ENCODE peak calls at places on chromosomes 4 and X, in ten cellular contexts. I is uterus; T is hepatocyte; N is H9; D is CD4-positive, alpha-beta memory T cell; C is effector memory CD4-positive, alpha-beta T cell; E is heart left ventricle; K is aorta; P is esophagus muscularis mucosa; X is neuronal stem cell. J is an unnamed sample.
A peak's percentile ranks its signal among the peaks of the same experiment; 100 is the strongest.

GRCh38 chrX:13492286-13492685 is 77.1 kb upstream of the EGFL6 start:
- DNase-seq in X (no peak), K (no peak), I (no peak), E (no peak), P (no peak), N (no peak), D (no peak), T (no peak), C (no peak), J (no peak)

GRCh38 chr4:168765726-168766125 is 244.3 kb downstream of the CBR4 start:
- DNase-seq in P (no peak), N (no peak), C (no peak), E (peak; percentile 38), I (no peak), T (no peak), K (peak; percentile 80), X (no peak), D (no peak), J (peak; percentile 46)

GRCh38 chr4:8500966-8501365 is 60.4 kb downstream of the TRMT44 start:
- DNase-seq in N (no peak), E (no peak), T (no peak), I (no peak), C (no peak), P (no peak), K (no peak), X (no peak), D (no peak), J (no peak)

GRCh38 chr4:76301068-76301774 is 5.3 kb upstream of the STBD1 start:
- DNase-seq in N (no peak), E (no peak), P (no peak), K (no peak), C (no peak), T (peak; percentile 77), D (no peak), X (no peak), I (no peak), J (no peak)

GRCh38 chrX:7889680-7890079 is 37.5 kb downstream of the PNPLA4 start:
- DNase-seq in K (no peak), D (no peak), E (no peak), I (no peak), X (no peak), T (no peak), P (no peak), C (no peak), N (no peak), J (no peak)

GRCh38 chr4:41160010-41160789 is 54.1 kb downstream of the APBB2 start:
- DNase-seq in I (peak; percentile 68), E (no peak), N (peak; percentile 53), C (no peak), P (peak; percentile 62), T (peak; percentile 78), X (no peak), D (no peak), K (no peak), J (no peak)

GRCh38 chr4:8192748-8193738 is 6.0 kb upstream of the SH3TC1 start:
- DNase-seq in I (no peak), P (no peak), T (peak; percentile 81), N (no peak), X (no peak), C (no peak), E (no peak), D (no peak), K (no peak), J (peak; percentile 50)

GRCh38 chr4:85598936-85599335 is 124.0 kb downstream of the ARHGAP24 start:
- DNase-seq in C (no peak), T (no peak), K (no peak), E (no peak), P (no peak), N (no peak), I (no peak), X (no peak), D (no peak), J (no peak)

GRCh38 chr4:8391972-8392371 is 48.6 kb downstream of the ACOX3 start:
- DNase-seq in P (peak; percentile 93), C (no peak), K (no peak), X (no peak), N (no peak), D (no peak), I (peak; percentile 61), T (no peak), E (peak; percentile 69), J (peak; percentile 60)

GRCh38 chr4:125676583-125676982 is 361.8 kb downstream of the FAT4 start:
- DNase-seq in C (no peak), X (no peak), N (no peak), T (no peak), I (no peak), P (no peak), K (no peak), E (peak; percentile 19), D (no peak), J (no peak)

GRCh38 chrX:107871136-107871535 is 45.5 kb downstream of the MID2 start:
- DNase-seq in K (no peak), T (no peak), I (no peak), D (no peak), P (no peak), E (no peak), X (no peak), C (no peak), N (no peak), J (no peak)

GRCh38 chr4:47696823-47697222 is 141.0 kb downstream of the CORIN start:
- DNase-seq in X (no peak), P (no peak), D (no peak), T (no peak), E (no peak), N (no peak), K (no peak), C (no peak), I (no peak), J (peak; percentile 19)

GRCh38 chr4:47694322-47694721 is 143.5 kb downstream of the CORIN start:
- DNase-seq in D (no peak), E (no peak), X (no peak), K (no peak), P (no peak), C (no peak), T (no peak), N (no peak), I (no peak), J (no peak)

GRCh38 chr4:47690611-47691010 is 147.3 kb downstream of the CORIN start:
- DNase-seq in P (no peak), N (no peak), E (no peak), T (no peak), C (no peak), I (no peak), X (no peak), D (no peak), K (no peak), J (no peak)

GRCh38 chr4:47692691-47693090 is 145.2 kb downstream of the CORIN start:
- DNase-seq in P (no peak), X (no peak), E (no peak), I (no peak), D (no peak), N (no peak), C (no peak), T (no peak), K (no peak), J (no peak)
- H3K4me1 ChIP-seq in P (peaks cover 8% of the 10 kb centered on the region), X (peaks cover 1% of the 10 kb centered on the region), E (no peaks in the 10 kb centered on the region), I (no peaks in the 10 kb centered on the region), D (no peaks in the 10 kb centered on the region), N (no peaks in the 10 kb centered on the region), C (no peaks in the 10 kb centered on the region), T (no peaks in the 10 kb centered on the region), K (no peaks in the 10 kb centered on the region), J (peaks cover 28% of the 10 kb centered on the region)

GRCh38 chr4:29326816-29327215 is 1393.4 kb upstream of the PCDH7 start:
- DNase-seq in C (no peak), D (no peak), X (no peak), K (no peak), P (no peak), I (no peak), T (no peak), N (no peak), E (no peak), J (no peak)
- H3K9me3 ChIP-seq in C (peaks cover under 1% of the 10 kb centered on the region), D (peaks cover 5% of the 10 kb centered on the region), X (no peaks in the 10 kb centered on the region), K (no peaks in the 10 kb centered on the region), P (no peaks in the 10 kb centered on the region), I (no peaks in the 10 kb centered on the region), T (no peaks in the 10 kb centered on the region), N (no peaks in the 10 kb centered on the region), E (no peaks in the 10 kb centered on the region), J (no peaks in the 10 kb centered on the region)

GRCh38 chr4:74446896-74447295 is 2.0 kb downstream of the AREG start:
- DNase-seq in N (no peak), C (no peak), D (no peak), P (no peak), X (no peak), T (no peak), K (no peak), I (no peak), E (no peak), J (no peak)
- H3K4me1 ChIP-seq in N (peaks cover 2% of the 10 kb centered on the region), C (peaks cover 10% of the 10 kb centered on the region), D (peaks cover 10% of the 10 kb centered on the region), P (no peaks in the 10 kb centered on the region), X (no peaks in the 10 kb centered on the region), T (no peaks in the 10 kb centered on the region), K (no peaks in the 10 kb centered on the region), I (no peaks in the 10 kb centered on the region), E (no peaks in the 10 kb centered on the region), J (peaks cover 18% of the 10 kb centered on the region)

GRCh38 chr4:384311-385010 is 46.8 kb downstream of the ZNF141 start:
- DNase-seq in P (no peak), T (no peak), D (no peak), X (no peak), K (no peak), N (no peak), I (no peak), C (no peak), E (no peak), J (no peak)

GRCh38 chr4:386708-387105 is 49.1 kb downstream of the ZNF141 start:
- DNase-seq in K (no peak), C (no peak), I (no peak), X (no peak), P (no peak), D (no peak), T (no peak), N (no peak), E (no peak), J (no peak)

GRCh38 chr4:385934-386707 is 48.5 kb downstream of the ZNF141 start:
- DNase-seq in C (no peak), D (no peak), K (no peak), P (no peak), I (no peak), X (no peak), E (no peak), N (no peak), T (no peak), J (no peak)
- H3K9me3 ChIP-seq in C (peaks cover 58% of the 10 kb centered on the region), D (peaks cover 70% of the 10 kb centered on the region), K (peaks cover 20% of the 10 kb centered on the region), P (peaks cover 97% of the 10 kb centered on the region), I (no peaks in the 10 kb centered on the region), X (peaks cover 35% of the 10 kb centered on the region), E (peaks cover 14% of the 10 kb centered on the region), N (peaks cover 26% of the 10 kb centered on the region), T (peaks cover 13% of the 10 kb centered on the region), J (peaks cover 100% of the 10 kb centered on the region)

DNA sequence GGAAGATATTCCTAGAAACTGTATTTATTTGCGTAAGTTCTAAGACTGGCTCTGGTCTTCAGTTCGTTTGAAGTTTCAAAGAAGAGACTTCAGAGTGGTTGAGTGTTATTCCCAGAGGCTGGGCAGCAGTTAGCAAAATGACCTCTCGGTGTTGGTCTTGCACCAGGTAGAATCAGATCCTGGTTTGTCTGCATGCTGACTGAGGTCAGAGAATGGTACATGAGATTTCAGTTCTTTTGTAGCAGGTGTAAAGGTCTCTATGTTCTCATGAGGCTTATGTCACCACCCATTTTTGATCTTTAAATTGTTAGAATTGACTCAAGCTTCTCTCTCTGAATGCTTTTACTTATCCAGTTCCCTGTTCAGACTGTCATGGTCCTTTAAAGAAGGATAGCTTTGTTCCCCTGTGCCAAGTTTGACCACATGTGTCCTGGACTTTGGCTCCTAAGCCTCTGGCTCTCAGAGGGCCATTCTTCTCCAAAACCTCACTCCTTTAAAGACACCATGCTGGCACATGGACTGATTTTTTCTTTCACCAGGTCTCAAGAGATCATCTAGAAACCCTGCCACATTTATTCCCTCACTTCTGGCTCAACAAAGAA is 355.8 kb upstream of the BOD1L1 start:
- DNase-seq in C (no peak), K (no peak), I (no peak), T (no peak), P (no peak), D (no peak), E (no peak), N (no peak), X (no peak), J (no peak)
- H3K4me1 ChIP-seq in C (no peaks in the 10 kb centered on the region), K (peaks cover 6% of the 10 kb centered on the region), I (no peaks in the 10 kb centered on the region), T (peaks cover 13% of the 10 kb centered on the region), P (peaks cover 3% of the 10 kb centered on the region), D (no peaks in the 10 kb centered on the region), E (peaks cover 8% of the 10 kb centered on the region), N (no peaks in the 10 kb centered on the region), X (peaks cover 1% of the 10 kb centered on the region), J (peaks cover 16% of the 10 kb centered on the region)